ENCODE peak calls at places on chromosome 9, in five cellular contexts. D is tibial nerve, U is spleen, V is skeletal muscle cell, C is epithelial cell of esophagus. H is an unnamed sample.

GRCh38 chr9:36056896-36057295 is 20.2 kb downstream of the RECK start:
- DNase-seq in D (no peak), U (no peak), V (no peak), C (peak), H (no peak)

GRCh38 chr9:35871514-35871913 is 1.3 kb upstream of the OR13J1 start:
- DNase-seq in D (no peak), U (no peak), V (no peak), C (peak), H (no peak)

GRCh38 chr9:6564370-6564769 is 81.2 kb downstream of the GLDC start:
- DNase-seq in D (no peak), U (no peak), V (no peak), C (no peak), H (peak)

GRCh38 chr9:113156880-113157279 is 6.1 kb downstream of the SLC31A2 start:
- DNase-seq in D (no peak), U (no peak), V (no peak), C (no peak), H (no peak)

GRCh38 chr9:98943682-98944129 is at the start of gene COL15A1:
- DNase-seq in D (no peak), U (no peak), V (no peak), C (no peak), H (no peak)

GRCh38 chr9:111857555-111858211 is 38.9 kb upstream of the UGCG start:
- DNase-seq in D (peak), U (no peak), V (peak), C (peak), H (peak)

GRCh38 chr9:21465859-21466518 is 16.1 kb downstream of the IFNE start:
- DNase-seq in D (peak), U (no peak), V (peak), C (peak), H (peak)

GRCh38 chr9:134550584-134550983 is 91.0 kb upstream of the COL5A1 start:
- DNase-seq in D (no peak), U (peak), V (no peak), C (no peak), H (no peak)

GRCh38 chr9:88234114-88234513 is 95.8 kb upstream of the SPATA31C2 start:
- DNase-seq in D (no peak), U (no peak), V (no peak), C (no peak), H (no peak)

GRCh38 chr9:88224938-88225337 is 86.7 kb upstream of the SPATA31C2 start:
- DNase-seq in D (no peak), U (no peak), V (no peak), C (peak), H (no peak)

GRCh38 chr9:88235615-88236014 is 97.3 kb upstream of the SPATA31C2 start:
- DNase-seq in D (no peak), U (no peak), V (no peak), C (no peak), H (no peak)

GRCh38 chr9:88233091-88233490 is 94.8 kb upstream of the SPATA31C2 start:
- DNase-seq in D (no peak), U (no peak), V (no peak), C (no peak), H (no peak)

GRCh38 chr9:88230612-88231011 is 92.3 kb upstream of the SPATA31C2 start:
- DNase-seq in D (no peak), U (no peak), V (no peak), C (peak), H (peak)
- H3K4me3 ChIP-seq in D (no peak), U (no peak), V (no peak), C (no peak), H (no peak)

DNA sequence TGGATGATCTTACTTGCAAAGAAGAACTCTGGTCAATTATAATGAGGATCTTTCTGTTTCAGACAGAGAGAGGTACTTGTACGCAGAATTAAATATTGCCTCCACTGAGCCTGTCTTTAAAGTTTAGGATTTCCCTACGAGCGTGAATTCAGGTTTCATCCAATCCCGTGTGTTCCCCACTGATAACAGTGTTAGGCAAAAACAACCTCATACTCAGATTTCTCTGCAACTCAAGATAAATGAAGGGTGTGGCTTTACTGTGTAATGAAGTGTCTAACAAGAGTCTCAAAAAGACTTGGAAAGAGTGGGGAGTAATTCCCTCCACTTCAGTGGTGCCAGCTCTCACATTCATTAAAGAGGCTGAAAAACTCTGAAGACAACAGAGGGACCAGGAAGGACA is 53.2 kb upstream of the ACO1 start:
- DNase-seq in D (no peak), U (no peak), V (no peak), C (no peak), H (no peak)
- H3K4me3 ChIP-seq in D (no peak), U (no peak), V (no peak), C (no peak), H (no peak)

DNA sequence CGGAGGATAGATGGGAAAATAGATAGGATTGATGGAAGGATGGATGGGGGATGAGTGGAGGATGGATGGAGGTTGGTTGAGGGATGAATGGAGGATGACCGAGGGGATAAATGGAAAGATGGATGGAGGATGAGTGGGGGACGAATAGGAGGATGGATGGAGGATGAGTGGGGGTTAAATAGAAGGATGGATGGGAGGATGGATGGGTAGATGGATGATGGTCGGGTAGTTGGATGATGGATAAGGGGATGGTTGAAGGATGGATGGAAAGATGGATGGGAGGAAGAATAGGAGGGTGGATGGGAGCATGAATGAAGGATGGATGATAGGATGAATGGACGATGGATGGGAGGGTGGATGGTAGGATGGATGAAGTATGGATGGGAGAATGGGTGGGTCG is 219.3 kb upstream of the IER5L start:
- DNase-seq in D (no peak), U (no peak), V (no peak), C (no peak), H (no peak)
- H3K4me3 ChIP-seq in D (no peak), U (no peak), V (no peak), C (no peak), H (no peak)

GRCh38 chr9:127422787-127423186 is 1.4 kb upstream of the ZNF79 start:
- DNase-seq in D (no peak), U (no peak), V (no peak), C (no peak), H (no peak)

GRCh38 chr9:127423591-127423933 is 620 bp upstream of the ZNF79 start:
- DNase-seq in D (no peak), U (no peak), V (no peak), C (no peak), H (no peak)

GRCh38 chr9:127421057-127421456 is 3.1 kb upstream of the ZNF79 start:
- DNase-seq in D (no peak), U (no peak), V (no peak), C (no peak), H (no peak)

GRCh38 chr9:127423934-127424668 is at the start of gene ZNF79:
- DNase-seq in D (peak), U (peak), V (peak), C (peak), H (peak)

GRCh38 chr9:127422133-127422782 is 1.9 kb upstream of the ZNF79 start:
- DNase-seq in D (no peak), U (no peak), V (no peak), C (no peak), H (no peak)
- H3K4me3 ChIP-seq in D (no peak), U (no peak), V (no peak), C (peak), H (peak)

GRCh38 chr9:137034709-137035506 is 3.0 kb upstream of the FUT7 start:
- DNase-seq in D (peak), U (peak), V (peak), C (peak), H (peak)

GRCh38 chr9:137037035-137037434 is 5.1 kb upstream of the FUT7 start:
- DNase-seq in D (no peak), U (no peak), V (no peak), C (no peak), H (no peak)

GRCh38 chr9:137034039-137034708 is 2.3 kb upstream of the FUT7 start:
- DNase-seq in D (no peak), U (peak), V (no peak), C (no peak), H (no peak)

GRCh38 chr9:137035937-137036336 is 4.0 kb upstream of the FUT7 start:
- DNase-seq in D (no peak), U (no peak), V (no peak), C (no peak), H (no peak)

DNA sequence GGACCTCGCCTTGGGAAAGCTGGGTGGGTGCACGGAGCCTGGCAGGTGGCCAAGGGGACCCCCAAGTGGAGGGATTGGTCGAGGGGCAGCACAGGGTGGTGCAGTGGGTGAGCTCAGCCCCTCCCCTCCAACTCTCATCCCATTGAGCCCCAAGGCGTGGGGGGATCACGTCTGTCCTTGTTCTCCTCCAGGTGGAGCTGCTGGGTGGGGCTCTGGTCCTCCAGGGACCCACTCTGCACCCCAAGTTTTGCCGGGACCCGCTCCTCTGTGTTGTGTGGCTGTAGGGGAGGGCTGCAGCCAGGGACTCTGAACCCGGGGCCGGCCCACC is 3.6 kb upstream of the FUT7 start:
- DNase-seq in D (no peak), U (no peak), V (no peak), C (no peak), H (no peak)
- H3K4me3 ChIP-seq in D (no peak), U (no peak), V (no peak), C (no peak), H (no peak)

GRCh38 chr9:124758061-124758460 is 13.1 kb downstream of the NR6A1 start:
- DNase-seq in D (no peak), U (no peak), V (no peak), C (no peak), H (no peak)
- H3K4me3 ChIP-seq in D (no peak), U (no peak), V (no peak), C (no peak), H (no peak)

GRCh38 chr9:121567142-121568100 is 67.8 kb upstream of the GGTA1 start:
- DNase-seq in D (no peak), U (no peak), V (no peak), C (no peak), H (no peak)
- H3K4me3 ChIP-seq in D (no peak), U (no peak), V (peak), C (no peak), H (peak)

GRCh38 chr9:85185486-85186217 is 516.1 kb downstream of the NTRK2 start:
- DNase-seq in D (no peak), U (no peak), V (no peak), C (no peak), H (no peak)
- H3K4me3 ChIP-seq in D (no peak), U (no peak), V (no peak), C (no peak), H (no peak)